ENCODE peak calls at places on chromosomes 3 and 15, in ten cellular contexts. W, Q, F, H, G, V, O, T, M and R are unnamed samples.

GRCh38 chr3:145953316-145953715 is 207.7 kb downstream of the PLOD2 start:
- DNase-seq in M (no peak), V (peak), Q (no peak), O (no peak), F (no peak), G (no peak), H (no peak), T (no peak), W (no peak), R (no peak)

GRCh38 chr15:55715355-55716076 is 27.4 kb downstream of the PRTG start:
- DNase-seq in V (no peak), O (no peak), T (no peak), G (no peak), W (no peak), F (no peak), Q (no peak), M (no peak), H (no peak), R (no peak)

GRCh38 chr3:177724020-177724638 is 526.8 kb upstream of the TBL1XR1 start:
- DNase-seq in G (no peak), T (peak), Q (no peak), W (peak), O (no peak), H (peak), F (no peak), M (no peak), V (peak), R (no peak)

GRCh38 chr3:155281892-155282291 is 11.6 kb downstream of the STRIT1 start:
- DNase-seq in V (peak), Q (no peak), G (no peak), O (no peak), F (no peak), H (no peak), T (no peak), M (no peak), W (no peak), R (no peak)

GRCh38 chr3:108146139-108146538 is 55.3 kb upstream of the CD47 start:
- DNase-seq in T (no peak), F (no peak), M (no peak), Q (no peak), V (no peak), H (no peak), W (no peak), G (no peak), O (no peak), R (no peak)

GRCh38 chr15:25346371-25346770 is 92.5 kb downstream of the UBE3A start:
- DNase-seq in F (no peak), T (no peak), V (no peak), Q (no peak), O (no peak), W (no peak), G (no peak), M (no peak), H (no peak), R (peak)

GRCh38 chr3:41053220-41053619 is 146.1 kb upstream of the CTNNB1 start:
- DNase-seq in O (no peak), Q (no peak), F (no peak), V (no peak), M (no peak), H (no peak), T (no peak), W (no peak), G (no peak), R (peak)

GRCh38 chr15:49270541-49271421 is 100.7 kb downstream of the GALK2 start:
- DNase-seq in Q (no peak), F (no peak), H (peak), O (no peak), W (no peak), V (no peak), T (peak), G (no peak), M (no peak), R (peak)

GRCh38 chr3:11706604-11707003 is 62.9 kb upstream of the VGLL4 start:
- DNase-seq in T (no peak), Q (no peak), G (no peak), M (no peak), H (no peak), W (no peak), F (no peak), V (no peak), O (no peak), R (peak)

GRCh38 chr3:159486580-159486979 is 502.1 kb upstream of the IL12A start:
- DNase-seq in W (no peak), M (no peak), F (no peak), O (no peak), Q (no peak), V (peak), H (no peak), G (no peak), T (no peak), R (peak)

GRCh38 chr3:53624467-53624866 is 130.1 kb downstream of the CACNA1D start:
- DNase-seq in V (no peak), H (no peak), G (no peak), M (no peak), O (no peak), W (no peak), F (no peak), T (no peak), Q (no peak), R (no peak)

GRCh38 chr15:83092309-83092976 is 15.0 kb upstream of the TM6SF1 start:
- DNase-seq in F (no peak), O (no peak), M (no peak), T (peak), H (no peak), V (peak), Q (no peak), W (no peak), G (peak), R (peak)

GRCh38 chr3:158103956-158104338 is 2.3 kb downstream of the SHOX2 start:
- DNase-seq in W (no peak), H (no peak), O (no peak), F (peak), V (peak), T (no peak), Q (no peak), M (no peak), G (no peak), R (no peak)

GRCh38 chr3:189041482-189042090 is 130.2 kb upstream of the TPRG1 start:
- DNase-seq in O (no peak), M (peak), V (peak), Q (no peak), G (peak), T (peak), W (no peak), H (no peak), F (peak), R (peak)

GRCh38 chr15:40754883-40755815 is at the start of gene RMDN3:
- DNase-seq in F (peak), O (peak), W (peak), T (peak), Q (peak), G (peak), V (peak), M (peak), H (peak), R (peak)

GRCh38 chr15:90394074-90394473 is 6.0 kb downstream of the IQGAP1 start:
- DNase-seq in G (no peak), H (no peak), O (no peak), T (no peak), Q (no peak), V (no peak), M (no peak), F (no peak), W (no peak), R (no peak)

GRCh38 chr15:32974691-32975090 is 219.8 kb downstream of the FMN1 start:
- DNase-seq in O (no peak), T (no peak), H (no peak), V (peak), W (no peak), G (no peak), M (no peak), F (no peak), Q (no peak), R (peak)

GRCh38 chr3:30227571-30228301 is 378.7 kb upstream of the TGFBR2 start:
- DNase-seq in Q (no peak), M (peak), O (peak), T (no peak), V (peak), F (no peak), G (no peak), W (no peak), H (no peak), R (peak)

GRCh38 chr3:64199933-64200332 is 25.3 kb downstream of the PRICKLE2 start:
- DNase-seq in M (no peak), F (no peak), O (no peak), H (no peak), T (no peak), W (no peak), G (no peak), V (no peak), Q (no peak), R (no peak)

GRCh38 chr3:181461381-181461780 is 250.3 kb upstream of the SOX2 start:
- DNase-seq in H (no peak), Q (no peak), G (no peak), M (no peak), V (no peak), F (no peak), W (no peak), O (no peak), T (no peak), R (no peak)

GRCh38 chr3:182424006-182424405 is 369.3 kb upstream of the ATP11B start:
- DNase-seq in T (no peak), F (no peak), M (no peak), O (no peak), G (no peak), W (no peak), Q (no peak), H (no peak), V (no peak), R (no peak)

GRCh38 chr3:106380232-106380631 is 511.4 kb upstream of the CBLB start:
- DNase-seq in W (no peak), O (no peak), V (no peak), T (no peak), F (no peak), H (no peak), G (no peak), M (no peak), Q (no peak), R (no peak)

GRCh38 chr15:69718916-69719315 is 266.3 kb downstream of the RPLP1 start:
- DNase-seq in V (no peak), F (no peak), O (no peak), W (no peak), Q (no peak), T (peak), M (no peak), H (no peak), G (no peak), R (no peak)

GRCh38 chr3:64214002-64214696 is 11.1 kb downstream of the PRICKLE2 start:
- DNase-seq in V (peak), M (peak), F (peak), W (peak), O (no peak), G (no peak), T (peak), Q (no peak), H (peak), R (peak)

GRCh38 chr15:56339594-56339993 is 25.6 kb upstream of the TEX9 start:
- DNase-seq in G (no peak), O (no peak), W (no peak), Q (no peak), H (no peak), V (no peak), M (no peak), F (no peak), T (no peak), R (peak)

GRCh38 chr3:14352002-14352627 is 50.3 kb upstream of the SLC6A6 start:
- DNase-seq in H (no peak), O (no peak), M (no peak), G (no peak), Q (no peak), F (no peak), V (no peak), W (no peak), T (no peak), R (no peak)

GRCh38 chr3:8909160-8909559 is 54.1 kb downstream of the RAD18 start:
- DNase-seq in W (no peak), M (no peak), Q (no peak), O (no peak), G (no peak), F (no peak), V (no peak), H (no peak), T (no peak), R (no peak)

GRCh38 chr3:137468446-137468845 is 295.7 kb upstream of the SOX14 start:
- DNase-seq in V (no peak), M (peak), Q (no peak), F (no peak), O (no peak), W (no peak), T (no peak), H (no peak), G (no peak), R (no peak)

GRCh38 chr3:189084620-189085019 is 87.2 kb upstream of the TPRG1 start:
- DNase-seq in F (no peak), T (no peak), Q (no peak), V (no peak), W (no peak), H (no peak), G (no peak), M (no peak), O (no peak), R (no peak)

GRCh38 chr15:36156855-36157521 is 422.4 kb upstream of the CDIN1 start:
- DNase-seq in G (no peak), H (peak), Q (no peak), M (no peak), T (no peak), O (peak), V (peak), W (no peak), F (peak), R (peak)

GRCh38 chr15:43093026-43093425 is 12.8 kb downstream of the UBR1 start:
- DNase-seq in Q (no peak), W (no peak), M (no peak), T (no peak), F (no peak), O (peak), H (no peak), V (peak), G (peak), R (no peak)

GRCh38 chr3:132256984-132257383 is 60.2 kb upstream of the ACP3 start:
- DNase-seq in V (peak), O (no peak), M (peak), T (peak), H (no peak), W (no peak), F (no peak), G (no peak), Q (peak), R (peak)

GRCh38 chr3:66709464-66710058 is 208.7 kb upstream of the LRIG1 start:
- DNase-seq in O (no peak), M (no peak), W (no peak), Q (no peak), F (no peak), H (no peak), V (no peak), G (no peak), T (no peak), R (peak)

DNA sequence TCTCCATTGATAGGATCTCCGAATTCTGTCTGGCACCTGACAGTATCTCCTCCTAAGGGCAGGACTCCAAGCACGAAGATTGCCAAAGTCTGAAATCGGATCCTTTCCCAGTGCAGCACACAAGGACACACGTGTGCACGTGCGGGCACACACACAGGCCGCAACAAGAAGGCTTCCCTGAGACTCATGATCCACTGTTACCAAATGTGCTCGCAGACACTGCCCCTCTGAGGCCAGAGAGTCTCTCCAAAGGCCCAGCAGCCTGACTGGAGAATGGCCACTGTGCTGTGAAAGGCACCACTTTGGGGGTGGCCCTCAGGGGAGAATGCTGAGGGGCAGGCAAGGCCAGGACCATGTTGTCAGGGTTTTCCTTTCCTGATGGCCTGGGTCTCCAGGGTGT is 112.0 kb upstream of the ETV5 start:
- DNase-seq in G (no peak), F (no peak), V (no peak), H (peak), M (no peak), T (peak), O (no peak), Q (no peak), W (no peak), R (peak)
- TF ChIP-seq CTCF in G (no peak), F (no peak), V (no peak), H (peak), M (no peak), T (peak), O (no peak), Q (no peak), W (no peak), R (peak)

GRCh38 chr3:125059488-125060245 is 3.9 kb upstream of the HEG1 start:
- DNase-seq in O (no peak), W (no peak), M (no peak), V (peak), H (no peak), F (no peak), T (no peak), Q (no peak), G (no peak), R (no peak)
- TF ChIP-seq CTCF in O (no peak), W (no peak), M (no peak), V (no peak), H (no peak), F (no peak), T (no peak), Q (no peak), G (no peak), R (no peak)

GRCh38 chr3:173371848-173372487 is 25.6 kb upstream of the NLGN1 start:
- DNase-seq in W (no peak), M (peak), T (no peak), G (no peak), H (no peak), F (no peak), V (peak), Q (no peak), O (no peak), R (peak)
- TF ChIP-seq CTCF in W (peak), M (peak), T (peak), G (peak), H (peak), F (no peak), V (peak), Q (peak), O (peak), R (peak)

DNA sequence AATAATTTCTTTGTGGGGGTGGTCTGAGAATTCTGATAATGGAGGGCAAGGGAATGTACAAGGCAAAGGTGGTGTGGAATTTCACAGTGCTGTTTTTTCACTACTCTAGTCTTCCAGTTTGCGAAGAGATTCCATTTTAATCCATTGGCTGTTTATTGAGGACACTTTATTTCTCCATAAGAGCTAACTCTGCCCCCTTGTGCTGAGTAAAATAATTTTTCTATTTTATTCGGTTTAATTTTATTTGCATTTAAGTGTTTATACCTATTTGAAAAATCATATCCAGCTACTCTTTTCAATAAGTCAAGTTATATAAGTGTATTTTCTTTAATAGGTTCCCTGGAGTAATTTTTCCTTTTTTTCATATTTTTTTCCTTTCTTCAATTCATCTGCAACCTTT is 840.1 kb downstream of the TUSC7 start:
- DNase-seq in G (no peak), H (no peak), W (no peak), T (no peak), Q (no peak), M (no peak), O (no peak), F (no peak), V (peak), R (no peak)
- TF ChIP-seq CTCF in G (no peak), H (no peak), W (no peak), T (peak), Q (no peak), M (no peak), O (no peak), F (no peak), V (no peak), R (no peak)